ENCODE peak calls at places on chromosomes 5 and 9, in seven cellular contexts. W is stimulated activated CD4-positive, alpha-beta T cell treated with anti-CD3 and anti-CD28 coated beads, Interleukin-15, amount 100 ng/mL, for 24 hours; T is chondrocyte; Z is HCEC 1CT; Y is NCI-H1417; M is HT-29; S is HTR-8/SVneo. V is an unnamed sample.

GRCh38 chr5:171323806-171324632 is 15.0 kb downstream of the TLX3 start:
- DNase-seq in S (no peak), T (no peak), M (no peak), Y (no peak), Z (no peak), W (no peak), V (no peak)

GRCh38 chr9:115717711-115718173 is 435.8 kb upstream of the PAPPA start:
- DNase-seq in T (no peak), M (no peak), Y (peak; percentile 57), W (no peak), S (peak; percentile 3), Z (peak; percentile 54), V (no peak)

GRCh38 chr5:177426566-177427210 is at the start of gene GRK6:
- DNase-seq in S (peak; percentile 47), Z (no peak), Y (peak; percentile 59), T (peak; percentile 70), W (peak; percentile 79), M (peak; percentile 55), V (peak; percentile 61)

GRCh38 chr9:107039546-107039945 is 176.6 kb downstream of the ZNF462 start:
- DNase-seq in S (peak; percentile 51), Z (peak; percentile 38), M (no peak), W (no peak), T (no peak), Y (peak; percentile 82), V (peak; percentile 44)

GRCh38 chr9:4980046-4980727 is 4.9 kb upstream of the JAK2 start:
- DNase-seq in Y (no peak), M (no peak), S (no peak), Z (peak; percentile 71), W (peak; percentile 44), T (no peak), V (no peak)

GRCh38 chr5:163943546-163943945 is 438.1 kb downstream of the MAT2B start:
- DNase-seq in Z (peak; percentile 5), Y (no peak), T (no peak), W (no peak), M (no peak), S (no peak), V (no peak)

GRCh38 chr5:136686192-136686872 is 321.0 kb upstream of the TRPC7 start:
- DNase-seq in W (no peak), Y (peak; percentile 2), T (no peak), Z (no peak), S (peak; percentile 5), M (peak; percentile 17), V (no peak)

GRCh38 chr5:39446231-39446630 is 21.5 kb upstream of the DAB2 start:
- DNase-seq in S (no peak), T (no peak), W (no peak), M (no peak), Z (peak; percentile 26), Y (no peak), V (no peak)

GRCh38 chr9:100087218-100087617 is 11.6 kb downstream of the ERP44 start:
- DNase-seq in M (no peak), Z (peak; percentile 8), W (no peak), S (no peak), Y (no peak), T (no peak), V (no peak)

GRCh38 chr5:78974011-78974410 is 11.1 kb downstream of the ARSB start:
- DNase-seq in T (no peak), Y (peak; percentile 53), S (no peak), W (no peak), Z (no peak), M (no peak), V (no peak)

GRCh38 chr9:123513554-123513953 is 157.6 kb downstream of the CRB2 start:
- DNase-seq in Y (no peak), Z (no peak), S (no peak), T (no peak), M (no peak), W (no peak), V (no peak)

GRCh38 chr5:133071983-133072531 is 20.2 kb downstream of the HSPA4 start:
- DNase-seq in M (no peak), W (no peak), Y (no peak), T (no peak), S (no peak), Z (no peak), V (no peak)

GRCh38 chr5:67577424-67577823 is 380.8 kb upstream of the CD180 start:
- DNase-seq in S (no peak), T (no peak), M (no peak), W (no peak), Z (peak; percentile 86), Y (peak; percentile 86), V (peak; percentile 41)

GRCh38 chr9:112555091-112555643 is 68.5 kb downstream of the KIAA1958 start:
- DNase-seq in S (no peak), Y (no peak), T (no peak), Z (no peak), W (no peak), M (no peak), V (no peak)

GRCh38 chr5:156922207-156922792 is 40.7 kb downstream of the TIMD4 start:
- DNase-seq in M (no peak), S (no peak), Y (no peak), W (peak; percentile 9), Z (no peak), T (no peak), V (no peak)

GRCh38 chr5:158878227-158878626 is 221.5 kb downstream of the EBF1 start:
- DNase-seq in T (no peak), S (no peak), W (no peak), Z (no peak), M (no peak), Y (no peak), V (no peak)

GRCh38 chr5:119356384-119357188 is 767 bp downstream of the TNFAIP8 start:
- DNase-seq in T (no peak), Y (peak; percentile 3), Z (no peak), S (peak; percentile 12), M (no peak), W (no peak), V (no peak)

GRCh38 chr5:4700082-4700481 is 440.0 kb upstream of the ADAMTS16 start:
- DNase-seq in Z (no peak), Y (peak; percentile 64), W (peak; percentile 35), M (peak; percentile 71), S (no peak), T (no peak), V (peak; percentile 68)

GRCh38 chr9:83538172-83538889 is at the start of gene FRMD3:
- DNase-seq in T (no peak), Y (peak; percentile 90), S (peak; percentile 52), M (peak; percentile 78), W (peak; percentile 63), Z (no peak), V (peak; percentile 81)

GRCh38 chr9:125659954-125660353 is 47.1 kb downstream of the MAPKAP1 start:
- DNase-seq in Z (peak; percentile 85), S (no peak), W (no peak), T (no peak), Y (no peak), M (no peak), V (no peak)

GRCh38 chr5:140631063-140631462 is 1.9 kb downstream of the CD14 start:
- DNase-seq in S (no peak), T (no peak), Z (no peak), W (no peak), Y (no peak), M (no peak), V (no peak)

GRCh38 chr9:22041792-22042191 is 32.7 kb upstream of the CDKN2B start:
- DNase-seq in Y (no peak), Z (peak; percentile 65), S (no peak), W (no peak), T (no peak), M (peak; percentile 81), V (no peak)

GRCh38 chr5:104189909-104190308 is 627.3 kb upstream of the NUDT12 start:
- DNase-seq in Y (no peak), T (no peak), Z (peak; percentile 65), M (peak; percentile 15), S (peak; percentile 39), W (no peak), V (no peak)

GRCh38 chr5:80414113-80414512 is 6.2 kb downstream of the ZFYVE16 start:
- DNase-seq in Y (no peak), Z (peak; percentile 48), W (no peak), M (no peak), T (no peak), S (no peak), V (no peak)

GRCh38 chr5:1105350-1106265 is 6.3 kb downstream of the SLC12A7 start:
- DNase-seq in Z (no peak), Y (no peak), T (no peak), W (peak; percentile 64), S (no peak), M (peak; percentile 89), V (no peak)

V was measured in NCI-H146.